ENCODE peak calls at places on chromosomes 6 and 20, in seven cellular contexts. X is OCI-LY7; E is left lung; T is CD8-positive, alpha-beta T cell; V is HFFc6; A is gastrocnemius medialis; L is B cell. J is an unnamed sample.

GRCh38 chr6:125953502-125953875 is 3.1 kb upstream of the HINT3 start:
- DNase-seq in X (peak; percentile 34), E (no peak), T (no peak), V (no peak), A (no peak), L (no peak), J (no peak)

GRCh38 chr6:30326446-30327231 is at the start of gene TRIM39:
- DNase-seq in X (peak; percentile 88), E (peak; percentile 89), T (peak; percentile 90), V (peak; percentile 83), A (peak; percentile 75), L (peak; percentile 92), J (peak; percentile 92)

GRCh38 chr6:71468841-71469750 is 180.5 kb downstream of the OGFRL1 start:
- DNase-seq in X (no peak), E (no peak), T (no peak), V (peak; percentile 90), A (no peak), L (no peak), J (no peak)

GRCh38 chr6:163282672-163283071 is 131.8 kb upstream of the QKI start:
- DNase-seq in X (no peak), E (no peak), T (no peak), V (no peak), A (no peak), L (no peak), J (no peak)

GRCh38 chr6:123316733-123317323 is 319.9 kb downstream of the TRDN start:
- DNase-seq in X (peak; percentile 27), E (no peak), T (no peak), V (no peak), A (no peak), L (no peak), J (no peak)

GRCh38 chr20:38836991-38837390 is 31.5 kb downstream of the PPP1R16B start:
- DNase-seq in X (peak; percentile 69), E (no peak), T (no peak), V (no peak), A (no peak), L (no peak), J (peak; percentile 56)

GRCh38 chr20:35360033-35360432 is 51.7 kb downstream of the UQCC1 start:
- DNase-seq in X (no peak), E (no peak), T (no peak), V (no peak), A (no peak), L (no peak), J (no peak)

GRCh38 chr6:30735668-30736314 is 6.7 kb downstream of the FLOT1 start:
- DNase-seq in X (peak; percentile 21), E (no peak), T (no peak), V (no peak), A (no peak), L (peak; percentile 42), J (peak; percentile 48)

GRCh38 chr6:47376930-47377329 is 67.2 kb upstream of the TNFRSF21 start:
- DNase-seq in X (no peak), E (no peak), T (no peak), V (no peak), A (no peak), L (no peak), J (no peak)

GRCh38 chr6:31559606-31559957 is 12.2 kb downstream of the NFKBIL1 start:
- DNase-seq in X (no peak), E (no peak), T (no peak), V (no peak), A (no peak), L (no peak), J (no peak)

GRCh38 chr20:47319517-47320252 is 36.8 kb downstream of the ZMYND8 start:
- DNase-seq in X (no peak), E (peak; percentile 75), T (no peak), V (peak; percentile 13), A (no peak), L (no peak), J (no peak)

GRCh38 chr6:41663558-41663957 is 25.3 kb downstream of the MDFI start:
- DNase-seq in X (no peak), E (peak; percentile 18), T (no peak), V (no peak), A (no peak), L (no peak), J (no peak)

GRCh38 chr6:100808638-100809275 is 72.4 kb downstream of the ASCC3 start:
- DNase-seq in X (no peak), E (no peak), T (no peak), V (peak; percentile 58), A (no peak), L (no peak), J (no peak)

GRCh38 chr6:115914098-115914497 is 146.6 kb downstream of the FRK start:
- DNase-seq in X (no peak), E (no peak), T (no peak), V (no peak), A (no peak), L (no peak), J (no peak)

GRCh38 chr6:154615483-154616025 is 105.1 kb upstream of the CNKSR3 start:
- DNase-seq in X (no peak), E (peak; percentile 72), T (no peak), V (no peak), A (peak; percentile 17), L (no peak), J (no peak)

GRCh38 chr6:106562001-106562400 is 67.3 kb downstream of the RTN4IP1 start:
- DNase-seq in X (no peak), E (no peak), T (no peak), V (no peak), A (no peak), L (no peak), J (no peak)

GRCh38 chr6:80607814-80608391 is 501.4 kb downstream of the BCKDHB start:
- DNase-seq in X (no peak), E (no peak), T (no peak), V (peak; percentile 92), A (peak; percentile 13), L (no peak), J (no peak)

GRCh38 chr20:23149623-23150279 is 63.6 kb upstream of the CD93 start:
- DNase-seq in X (no peak), E (no peak), T (no peak), V (no peak), A (peak; percentile 40), L (no peak), J (no peak)

DNA sequence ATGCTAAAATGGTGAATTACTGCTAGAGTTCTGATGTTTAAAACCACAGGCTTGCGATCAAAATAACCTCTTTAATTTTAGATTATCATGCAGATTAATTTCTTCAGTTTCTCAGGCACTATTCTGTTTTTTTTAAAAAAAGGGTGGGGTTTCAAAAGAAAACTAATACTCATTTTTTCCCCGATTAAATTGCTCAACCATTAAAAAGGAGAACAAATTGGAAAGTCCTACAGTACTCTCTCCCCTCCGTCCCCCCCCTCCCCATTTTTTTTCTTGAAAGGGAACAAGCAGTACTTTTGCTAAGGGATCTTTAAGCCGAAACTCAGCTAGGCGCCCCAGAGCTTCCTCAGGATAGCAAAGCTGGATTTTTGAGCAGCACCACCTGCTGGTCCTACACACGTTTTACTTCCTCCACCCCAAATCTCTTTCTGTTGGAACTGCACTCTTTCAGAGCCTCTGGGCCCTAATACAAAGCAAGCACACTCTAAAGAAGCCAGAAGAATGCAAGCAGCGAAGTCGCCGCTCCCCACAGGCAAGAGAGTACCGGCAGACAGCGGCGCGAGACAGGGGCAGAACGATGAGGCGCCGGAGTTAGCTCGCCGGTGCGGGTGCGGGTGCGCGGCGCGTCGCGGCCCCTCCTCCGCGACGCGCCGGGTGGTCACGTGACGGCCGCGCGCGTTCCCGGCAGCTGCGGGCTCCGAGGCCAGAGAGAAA is at the start of gene RNF146:
- DNase-seq in X (peak; percentile 85), E (peak; percentile 86), T (peak; percentile 68), V (peak; percentile 69), A (peak; percentile 78), L (peak; percentile 89), J (peak; percentile 90)
- TF ChIP-seq CTCF in X (peak; percentile 86), E (peak; percentile 63), T (peak; percentile 68), V (peak; percentile 81), A (peak; percentile 83), L (peak; percentile 76), J (peak; percentile 70)

DNA sequence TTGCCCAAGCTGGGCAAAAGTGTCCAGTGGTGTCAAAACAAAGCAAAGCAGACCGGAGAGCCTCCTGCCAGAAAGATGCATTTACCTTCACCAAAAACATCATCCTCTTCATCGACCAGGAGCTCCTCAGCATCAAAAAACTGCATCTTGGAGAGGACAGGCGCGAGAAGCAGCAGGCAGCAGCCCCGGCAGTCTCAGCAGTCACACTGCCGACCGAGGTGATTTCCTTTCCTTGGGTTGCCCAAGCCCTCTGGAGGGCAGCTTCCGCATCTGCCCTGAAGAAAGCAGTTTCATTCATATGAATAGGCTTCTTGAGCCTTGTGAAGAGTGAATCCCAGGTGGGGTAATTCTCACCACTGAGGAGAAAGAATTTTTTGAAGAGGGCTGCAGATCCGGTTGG is at the start of gene RIPOR2:
- DNase-seq in X (peak; percentile 89), E (peak; percentile 74), T (peak; percentile 75), V (no peak), A (no peak), L (peak; percentile 50), J (no peak)
- TF ChIP-seq CTCF in X (peak; percentile 60), E (peak; percentile 18), T (peak; percentile 49), V (no peak), A (no peak), L (peak; percentile 30), J (peak; percentile 33)

DNA sequence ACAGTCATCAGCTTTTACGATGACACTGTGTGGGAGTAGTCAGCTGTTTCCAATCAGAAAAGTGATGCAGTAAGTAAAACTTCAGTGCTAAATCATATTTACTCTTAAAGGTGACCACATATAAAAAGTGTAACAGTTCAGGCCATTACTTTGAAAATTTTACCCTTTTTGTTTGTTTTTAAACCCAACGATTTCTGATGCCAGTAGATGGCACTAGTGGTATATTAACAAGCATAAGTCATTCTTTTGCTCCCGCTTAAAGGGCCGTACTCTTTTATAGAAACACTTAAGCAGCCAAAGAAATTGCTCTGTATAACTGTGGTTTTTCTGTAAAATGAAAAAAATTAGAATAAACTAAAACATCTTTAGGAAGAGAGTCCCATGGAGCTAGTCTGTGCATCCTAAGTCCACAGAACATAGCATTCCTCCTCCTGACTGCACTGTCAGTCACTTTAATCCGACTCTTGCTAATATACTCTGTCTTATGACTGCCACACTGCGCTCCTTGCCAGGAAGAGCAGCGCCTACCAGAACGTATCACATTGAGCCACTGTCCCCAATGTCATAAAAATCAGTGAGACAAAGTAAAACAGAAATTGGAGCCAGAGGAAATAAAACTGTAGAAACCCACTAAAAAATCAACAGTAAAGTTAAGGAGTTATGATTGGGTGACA is 25.1 kb downstream of the HEBP2 start:
- DNase-seq in X (peak; percentile 73), E (no peak), T (no peak), V (peak; percentile 66), A (no peak), L (peak; percentile 56), J (peak; percentile 78)
- TF ChIP-seq CTCF in X (peak; percentile 95), E (peak; percentile 34), T (peak; percentile 88), V (peak; percentile 81), A (peak; percentile 41), L (peak; percentile 90), J (peak; percentile 58)

DNA sequence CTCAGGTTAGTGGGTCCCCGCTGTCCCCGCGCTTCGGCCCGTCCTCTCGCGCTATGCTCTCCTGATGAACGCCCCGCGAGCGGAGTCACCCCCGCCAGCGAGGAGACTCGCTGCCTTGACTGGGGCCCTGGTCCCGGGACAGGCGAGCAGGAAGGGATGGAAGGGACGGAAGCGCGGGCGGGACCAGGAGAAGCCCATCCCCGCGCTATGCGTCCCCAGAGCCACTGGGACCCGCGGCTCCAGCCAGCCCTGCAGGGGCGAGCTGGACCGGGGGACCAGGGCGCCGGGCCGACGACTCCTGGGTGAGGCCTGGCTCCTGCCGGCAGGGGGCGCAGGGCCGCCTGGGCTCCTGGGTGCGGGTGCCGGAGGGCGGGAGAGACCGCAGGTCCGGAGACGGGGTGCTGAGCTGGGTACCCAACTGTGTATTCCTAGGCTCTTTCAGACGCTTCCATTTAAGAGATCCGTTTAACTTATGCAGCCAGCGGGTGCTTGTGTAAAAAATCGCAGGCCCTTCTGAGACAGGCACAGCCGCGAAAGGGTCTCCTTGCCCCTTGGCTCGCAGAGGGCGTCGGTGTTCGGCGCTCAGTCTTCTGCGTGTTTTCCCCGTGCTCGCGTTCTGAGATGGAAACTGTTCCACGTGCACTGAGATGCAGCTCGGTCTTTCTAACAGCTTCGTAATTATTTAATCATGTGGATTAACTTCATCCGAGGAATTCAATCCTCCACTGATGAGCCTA is 580 bp upstream of the SYCP2 start:
- DNase-seq in X (no peak), E (peak; percentile 74), T (peak; percentile 80), V (peak; percentile 37), A (peak; percentile 76), L (peak; percentile 95), J (peak; percentile 85)
- TF ChIP-seq CTCF in X (peak; percentile 63), E (peak; percentile 96), T (peak; percentile 94), V (peak; percentile 98), A (peak; percentile 99), L (peak; percentile 95), J (peak; percentile 96)